ENCODE peak calls at places on chromosomes 11 and 22, in four cellular contexts. T, N, V and B are unnamed samples.

GRCh38 chr22:20422965-20423635 is 14.5 kb downstream of the SCARF2 start:
- DNase-seq in N (no peak), T (no peak), V (peak; percentile 56), B (peak; percentile 82)

GRCh38 chr22:23065069-23065451 is 5.3 kb upstream of the GNAZ start:
- DNase-seq in T (no peak), N (no peak), V (no peak), B (peak; percentile 36)

GRCh38 chr11:77151804-77152513 is 23.9 kb downstream of the MYO7A start:
- DNase-seq in N (no peak), V (no peak), T (no peak), B (no peak)

GRCh38 chr11:2693851-2694261 is 5.9 kb downstream of the KCNQ1OT1 start:
- DNase-seq in V (no peak), N (no peak), T (no peak), B (peak; percentile 72)

GRCh38 chr11:93997741-93998140 is 23.4 kb upstream of the HEPHL1 start:
- DNase-seq in N (no peak), T (no peak), V (no peak), B (no peak)

GRCh38 chr11:2213890-2214526 is 42.4 kb upstream of the TH start:
- DNase-seq in T (no peak), N (no peak), V (no peak), B (peak; percentile 51)

GRCh38 chr22:37507731-37508130 is 11.5 kb downstream of the CARD10 start:
- DNase-seq in V (no peak), N (no peak), T (no peak), B (no peak)

GRCh38 chr11:5809122-5809519 is 397 bp downstream of the OR52N2 start:
- DNase-seq in N (no peak), T (no peak), V (no peak), B (no peak)

GRCh38 chr11:121891134-121891533 is 224.9 kb downstream of the BLID start:
- DNase-seq in V (no peak), N (no peak), T (no peak), B (no peak)

GRCh38 chr11:78795862-78796261 is 221.2 kb upstream of the NARS2 start:
- DNase-seq in N (no peak), V (no peak), T (no peak), B (no peak)

GRCh38 chr11:100273066-100273815 is 413.8 kb upstream of the ARHGAP42 start:
- DNase-seq in N (no peak), V (no peak), T (no peak), B (peak; percentile 71)

GRCh38 chr22:38153821-38154562 is 27.6 kb downstream of the PLA2G6 start:
- DNase-seq in T (no peak), V (no peak), N (no peak), B (no peak)

GRCh38 chr11:77879218-77879617 is 58.3 kb downstream of the AAMDC start:
- DNase-seq in V (peak; percentile 63), N (peak; percentile 26), T (no peak), B (no peak)

GRCh38 chr11:120293038-120293800 is 31.9 kb upstream of the TLCD5 start:
- DNase-seq in N (no peak), V (no peak), T (no peak), B (no peak)

GRCh38 chr22:28674121-28674563 is 5.5 kb downstream of the TTC28 start:
- DNase-seq in V (peak; percentile 55), T (no peak), N (no peak), B (no peak)

GRCh38 chr22:23012081-23012622 is 58.2 kb upstream of the GNAZ start:
- DNase-seq in N (no peak), T (no peak), V (no peak), B (no peak)

GRCh38 chr22:22593964-22594656 is 35.0 kb upstream of the PRAME start:
- DNase-seq in T (no peak), N (peak; percentile 11), V (peak; percentile 66), B (no peak)

GRCh38 chr11:79472736-79473536 is 32.1 kb upstream of the TENM4 start:
- DNase-seq in V (no peak), N (no peak), T (no peak), B (no peak)

GRCh38 chr11:124276081-124276480 is 19.9 kb downstream of the OR8G5 start:
- DNase-seq in V (peak; percentile 41), T (no peak), N (peak; percentile 58), B (no peak)

GRCh38 chr11:128323381-128323780 is 264.0 kb downstream of the ETS1 start:
- DNase-seq in T (no peak), N (no peak), V (peak; percentile 60), B (no peak)

GRCh38 chr11:36774603-36775002 is 176.6 kb upstream of the RAG2 start:
- DNase-seq in T (peak; percentile 76), V (peak; percentile 55), N (no peak), B (no peak)

GRCh38 chr11:29336727-29337212 is 680.1 kb downstream of the KCNA4 start:
- DNase-seq in T (no peak), V (peak; percentile 50), N (no peak), B (no peak)

GRCh38 chr11:70568504-70569172 is 170.3 kb downstream of the CTTN start:
- DNase-seq in V (peak; percentile 73), N (no peak), T (peak; percentile 55), B (peak; percentile 66)

GRCh38 chr11:111663820-111664219 is 61.6 kb downstream of the SIK2 start:
- DNase-seq in T (no peak), V (peak; percentile 76), N (no peak), B (no peak)

GRCh38 chr11:123054301-123055065 is 7.5 kb downstream of the HSPA8 start:
- DNase-seq in T (peak; percentile 73), N (peak; percentile 39), V (peak; percentile 81), B (no peak)

GRCh38 chr11:113242767-113243397 is 71.5 kb upstream of the TTC12 start:
- DNase-seq in V (peak; percentile 69), N (no peak), T (no peak), B (no peak)

GRCh38 chr11:46121328-46121723 is at the start of gene PHF21A:
- DNase-seq in T (peak; percentile 81), V (peak; percentile 98), N (peak; percentile 86), B (peak; percentile 97)

GRCh38 chr11:104823638-104824037 is 74.6 kb downstream of the CASP12 start:
- DNase-seq in V (no peak), N (no peak), T (no peak), B (no peak)
- TF ChIP-seq CTCF in V (no peak), N (no peak), T (no peak), B (peak; percentile 50)

GRCh38 chr22:39462443-39463147 is 5.8 kb downstream of the MGAT3 start:
- DNase-seq in T (no peak), N (no peak), V (no peak), B (no peak)
- TF ChIP-seq CTCF in T (no peak), N (no peak), V (no peak), B (peak; percentile 31)

GRCh38 chr11:8870461-8871282 is 40.3 kb upstream of the AKIP1 start:
- DNase-seq in T (peak; percentile 45), N (peak; percentile 29), V (peak; percentile 80), B (peak; percentile 92)
- TF ChIP-seq CTCF in T (peak; percentile 9), N (no peak), V (no peak), B (peak; percentile 35)

DNA sequence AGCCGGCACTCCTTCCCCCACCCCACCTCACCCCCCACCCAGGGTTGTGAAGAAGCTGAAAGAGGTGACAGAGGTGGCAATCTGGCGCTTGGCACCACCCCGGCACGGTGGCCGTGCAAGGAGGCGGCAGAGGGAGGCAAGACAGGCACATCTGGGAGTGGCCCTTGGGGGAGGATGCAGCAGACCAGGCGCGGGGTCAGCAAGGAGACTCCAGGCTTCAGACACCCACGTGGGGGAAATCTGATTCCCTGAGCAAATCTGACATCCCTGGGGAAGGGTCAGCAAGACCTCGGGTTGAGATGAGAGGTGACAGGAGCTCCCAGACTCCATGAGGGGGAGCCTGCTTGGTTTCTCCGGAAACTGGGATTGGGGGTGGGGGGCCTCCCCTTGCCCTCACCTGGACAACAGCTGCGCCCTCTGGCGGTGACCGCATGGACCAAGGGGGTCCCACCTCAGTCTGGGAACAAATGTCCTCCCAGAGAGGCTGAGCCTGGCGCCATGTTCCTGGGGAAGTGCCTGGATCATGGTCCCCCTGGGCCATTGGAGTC is 4.0 kb upstream of the RCOR2 start:
- DNase-seq in T (no peak), N (no peak), V (no peak), B (no peak)
- TF ChIP-seq CTCF in T (no peak), N (peak; percentile 52), V (peak; percentile 53), B (peak; percentile 74)

GRCh38 chr22:45972868-45973212 is 4.1 kb downstream of the WNT7B start:
- DNase-seq in T (no peak), V (no peak), N (no peak), B (no peak)
- TF ChIP-seq CTCF in T (no peak), V (no peak), N (no peak), B (no peak)

DNA sequence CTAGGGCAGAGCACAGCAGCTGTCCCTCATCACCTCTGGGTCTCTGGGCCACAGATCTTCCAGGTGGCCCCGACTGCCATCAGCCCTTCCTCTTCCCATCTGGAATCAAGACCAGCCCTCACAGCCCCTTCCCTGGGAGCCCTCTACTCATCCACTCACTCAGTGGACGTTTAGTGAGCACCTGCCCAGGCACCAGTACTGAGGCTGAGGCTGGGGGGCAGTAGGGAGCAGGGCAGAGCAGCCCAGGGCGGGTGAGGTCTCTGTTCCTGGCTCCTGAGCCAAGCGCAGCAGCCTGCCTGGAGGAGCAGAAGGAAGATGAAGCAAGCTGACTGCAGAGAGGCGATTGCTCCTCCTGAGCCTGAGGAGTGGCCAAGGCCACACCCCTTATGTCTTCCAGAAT is 5.5 kb downstream of the MAPK8IP2 start:
- DNase-seq in T (no peak), N (no peak), V (no peak), B (peak; percentile 48)
- TF ChIP-seq CTCF in T (no peak), N (peak; percentile 3), V (no peak), B (peak; percentile 25)